ENCODE peak calls at places on chromosomes 3 and 15, in five cellular contexts. D is H1, K is mesenchymal stem cell, B is neuronal stem cell, W is H9. U is an unnamed sample.

GRCh38 chr3:72296477-72297111 is 511.6 kb upstream of the PROK2 start:
- DNase-seq in B (no peak), K (no peak), W (no peak), D (no peak), U (no peak)

GRCh38 chr3:177294221-177294620 is 96.9 kb upstream of the TBL1XR1 start:
- DNase-seq in B (no peak), W (no peak), K (no peak), D (no peak), U (peak; percentile 69)

GRCh38 chr3:127853681-127854080 is 31.4 kb upstream of the MGLL start:
- DNase-seq in W (peak; percentile 52), K (no peak), B (no peak), D (peak; percentile 43), U (no peak)

GRCh38 chr3:154616298-154616697 is 186.3 kb upstream of the GPR149 start:
- DNase-seq in K (no peak), B (no peak), D (peak; percentile 58), W (peak; percentile 73), U (no peak)

GRCh38 chr3:42691861-42692666 is 6.7 kb downstream of the KLHL40 start:
- DNase-seq in K (no peak), D (no peak), W (no peak), B (no peak), U (no peak)

GRCh38 chr3:10249833-10250232 is 1.6 kb downstream of the TATDN2 start:
- DNase-seq in K (peak; percentile 72), D (no peak), B (no peak), W (no peak), U (peak; percentile 77)

GRCh38 chr3:181880339-181880738 is 168.6 kb downstream of the SOX2 start:
- DNase-seq in K (no peak), W (no peak), D (no peak), B (peak; percentile 56), U (no peak)

GRCh38 chr3:183491923-183492848 is 63.3 kb downstream of the KLHL6 start:
- DNase-seq in D (peak; percentile 44), W (peak; percentile 31), B (no peak), K (no peak), U (no peak)

GRCh38 chr15:101025896-101026631 is 106.9 kb downstream of the LRRK1 start:
- DNase-seq in K (no peak), W (peak; percentile 19), D (peak; percentile 34), B (no peak), U (no peak)

GRCh38 chr15:38424101-38424552 is 29.8 kb upstream of the FAM98B start:
- DNase-seq in W (no peak), D (no peak), B (no peak), K (peak; percentile 31), U (no peak)

GRCh38 chr3:141797819-141798405 is 34.7 kb downstream of the GRK7 start:
- DNase-seq in B (no peak), K (no peak), D (no peak), W (no peak), U (no peak)

GRCh38 chr15:78930577-78931388 is 14.1 kb downstream of the CTSH start:
- DNase-seq in W (no peak), B (no peak), K (peak; percentile 32), D (no peak), U (peak; percentile 92)

GRCh38 chr3:16249336-16249735 is 15.4 kb downstream of the DPH3 start:
- DNase-seq in W (peak; percentile 62), B (peak; percentile 26), K (peak; percentile 38), D (peak; percentile 78), U (peak; percentile 50)

GRCh38 chr3:174931969-174932368 is 72.8 kb downstream of the NAALADL2 start:
- DNase-seq in W (no peak), K (no peak), B (no peak), D (no peak), U (no peak)

GRCh38 chr15:57296473-57297162 is 79.7 kb upstream of the CGNL1 start:
- DNase-seq in B (no peak), W (peak; percentile 58), K (no peak), D (peak; percentile 66), U (no peak)

GRCh38 chr3:179599531-179599930 is 4.9 kb downstream of the MRPL47 start:
- DNase-seq in D (no peak), B (no peak), W (no peak), K (no peak), U (peak; percentile 5)

GRCh38 chr3:179606534-179607085 is 2.0 kb downstream of the NDUFB5 start:
- DNase-seq in K (no peak), B (no peak), D (no peak), W (no peak), U (no peak)

GRCh38 chr3:179608931-179609720 is 4.5 kb downstream of the NDUFB5 start:
- DNase-seq in K (no peak), W (no peak), D (no peak), B (no peak), U (no peak)

GRCh38 chr3:179603831-179604230 is 607 bp downstream of the MRPL47 start:
- DNase-seq in K (no peak), W (no peak), D (no peak), B (no peak), U (no peak)

GRCh38 chr3:179604336-179605078 is at the start of the genes MRPL47 and NDUFB5:
- DNase-seq in B (peak; percentile 91), D (peak; percentile 92), W (peak; percentile 94), K (peak; percentile 98), U (peak; percentile 97)
- H4K91ac ChIP-seq in B (no peak within 1 kb of the TSS), D (peak within 1 kb of the TSS; percentile 59), W (no peak within 1 kb of the TSS), K (peak within 1 kb of the TSS; percentile 66), U (peak within 1 kb of the TSS; percentile 92)

GRCh38 chr15:63735449-63735848 is 98.3 kb downstream of the HERC1 start:
- DNase-seq in B (no peak), K (no peak), D (no peak), W (no peak), U (no peak)
- H4K91ac ChIP-seq in B (no peak overlapping the region), K (no peak overlapping the region), D (no peak overlapping the region), W (no peak overlapping the region), U (no peak overlapping the region)

DNA sequence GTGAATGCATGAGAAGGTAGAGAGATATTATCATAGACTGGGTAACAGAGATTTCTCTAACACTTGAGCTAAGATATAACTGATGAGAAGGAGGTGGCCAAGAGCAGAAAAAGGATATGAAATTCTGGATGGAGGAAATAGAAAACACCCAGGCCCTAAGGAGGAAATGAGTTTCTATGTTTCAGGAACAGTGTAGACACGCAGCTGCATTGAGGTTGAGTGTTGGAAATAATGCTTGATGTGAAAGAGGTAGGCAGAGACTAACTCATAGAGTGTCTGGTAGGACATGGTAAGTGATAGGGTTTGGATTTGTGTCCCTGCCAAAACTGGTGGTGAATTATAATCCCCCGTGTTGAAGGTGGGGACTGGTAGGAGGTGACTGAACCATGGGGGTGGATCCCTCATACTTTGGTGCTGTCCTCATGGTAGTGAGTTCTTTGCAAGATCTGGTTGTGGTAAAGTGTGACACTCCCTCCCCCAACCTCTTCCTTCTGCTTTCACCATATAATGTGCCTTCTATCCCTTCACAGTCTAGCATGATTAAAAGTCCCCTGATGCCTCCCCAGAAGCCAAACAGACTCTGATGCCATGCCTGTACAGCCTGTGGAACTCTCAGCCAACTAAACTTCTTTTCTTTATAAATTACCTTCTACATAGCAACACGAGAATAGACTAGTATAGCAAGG is 787.3 kb downstream of the EDEM1 start:
- DNase-seq in K (no peak), B (no peak), W (no peak), D (no peak), U (no peak)
- H4K91ac ChIP-seq in K (no peak overlapping the region), B (no peak overlapping the region), W (no peak overlapping the region), D (no peak overlapping the region), U (no peak overlapping the region)

GRCh38 chr15:40807888-40808194 is 568 bp upstream of the DNAJC17 start:
- DNase-seq in W (no peak), B (no peak), K (no peak), D (no peak), U (peak; percentile 40)
- H4K91ac ChIP-seq in W (no peak overlapping the region), B (no peak overlapping the region), K (peak overlapping the region; percentile 36), D (peak overlapping the region; percentile 49), U (peak overlapping the region; percentile 81)